ENCODE peak calls at places on chromosomes 3 and 15, in eight cellular contexts. G is sigmoid colon; D is aorta; Z is kidney epithelial cell; B is osteoblast; V is K562; E is CD4-positive, CD25-positive, alpha-beta regulatory T cell; F is heart left ventricle. T is an unnamed sample. For H3K27me3, the result is how much of the 10 kb centered on the place peaks cover.

GRCh38 chr15:52636459-52636858 is 42.7 kb downstream of the ATOSA start:
- DNase-seq in G (no peak), D (no peak), Z (no peak), B (no peak), V (no peak), E (no peak), F (no peak), T (no peak)

GRCh38 chr3:12588039-12588673 is 31.3 kb downstream of the MKRN2 start:
- DNase-seq in G (no peak), D (no peak), Z (no peak), B (peak), V (no peak), E (no peak), F (no peak), T (no peak)

GRCh38 chr3:126472277-126473006 is 3.2 kb downstream of the ZXDC start:
- DNase-seq in G (peak), D (peak), Z (peak), B (peak), V (peak), E (no peak), F (no peak), T (peak)

GRCh38 chr3:47006145-47006651 is 26.7 kb downstream of the NBEAL2 start:
- DNase-seq in G (no peak), D (no peak), Z (no peak), B (peak), V (no peak), E (no peak), F (no peak), T (no peak)

GRCh38 chr15:75647370-75648155 is at the start of gene SNX33:
- DNase-seq in G (peak), D (peak), Z (no peak), B (peak), V (peak), E (peak), F (peak), T (peak)

GRCh38 chr15:63283126-63283525 is 5.7 kb downstream of the APH1B start:
- DNase-seq in G (no peak), D (no peak), Z (no peak), B (no peak), V (no peak), E (no peak), F (no peak), T (peak)

GRCh38 chr3:10560060-10560861 is 54.9 kb upstream of the ATP2B2 start:
- DNase-seq in G (peak), D (no peak), Z (no peak), B (no peak), V (no peak), E (no peak), F (no peak), T (no peak)

GRCh38 chr3:64685800-64686445 is 1.9 kb downstream of the ADAMTS9 start:
- DNase-seq in G (peak), D (peak), Z (no peak), B (peak), V (peak), E (no peak), F (peak), T (peak)

GRCh38 chr3:177818712-177819111 is 621.4 kb upstream of the TBL1XR1 start:
- DNase-seq in G (no peak), D (no peak), Z (no peak), B (no peak), V (no peak), E (no peak), F (no peak), T (no peak)

GRCh38 chr15:58980351-58980939 is 7.0 kb upstream of the RNF111 start:
- DNase-seq in G (no peak), D (no peak), Z (no peak), B (peak), V (peak), E (peak), F (no peak), T (no peak)

GRCh38 chr3:171828852-171829770 is 14.0 kb upstream of the TMEM212 start:
- DNase-seq in G (no peak), D (no peak), Z (no peak), B (no peak), V (no peak), E (no peak), F (no peak), T (no peak)

GRCh38 chr3:112136959-112137693 is 4.1 kb upstream of the GCSAM start:
- DNase-seq in G (no peak), D (no peak), Z (no peak), B (no peak), V (peak), E (peak), F (no peak), T (no peak)

GRCh38 chr3:87167634-87168456 is 59.3 kb upstream of the CHMP2B start:
- DNase-seq in G (no peak), D (no peak), Z (peak), B (no peak), V (peak), E (peak), F (no peak), T (no peak)

GRCh38 chr3:28765194-28765593 is 416.6 kb upstream of the AZI2 start:
- DNase-seq in G (no peak), D (no peak), Z (no peak), B (no peak), V (no peak), E (no peak), F (no peak), T (no peak)

GRCh38 chr15:60426870-60427528 is 29.2 kb upstream of the ANXA2 start:
- DNase-seq in G (no peak), D (no peak), Z (no peak), B (no peak), V (no peak), E (no peak), F (no peak), T (no peak)

GRCh38 chr15:25177955-25178801 is 223.4 kb downstream of the SNRPN start:
- DNase-seq in G (peak), D (peak), Z (no peak), B (peak), V (no peak), E (no peak), F (peak), T (no peak)

GRCh38 chr3:60064210-60065178 is 1014.7 kb upstream of the CFAP20DC start:
- DNase-seq in G (no peak), D (no peak), Z (peak), B (peak), V (peak), E (peak), F (no peak), T (no peak)

GRCh38 chr3:68876112-68876713 is 56.1 kb downstream of the TAFA4 start:
- DNase-seq in G (no peak), D (no peak), Z (peak), B (no peak), V (peak), E (peak), F (no peak), T (no peak)

GRCh38 chr3:3212781-3213416 is 33.4 kb upstream of the CRBN start:
- DNase-seq in G (no peak), D (no peak), Z (no peak), B (no peak), V (no peak), E (no peak), F (no peak), T (no peak)

GRCh38 chr15:70569139-70569717 is 194.1 kb downstream of the UACA start:
- DNase-seq in G (no peak), D (no peak), Z (no peak), B (peak), V (peak), E (no peak), F (no peak), T (no peak)

GRCh38 chr3:139534444-139534812 is 5.1 kb downstream of the RBP1 start:
- DNase-seq in G (peak), D (no peak), Z (peak), B (peak), V (no peak), E (no peak), F (no peak), T (no peak)

GRCh38 chr3:71991681-71992080 is 206.7 kb upstream of the PROK2 start:
- DNase-seq in G (no peak), D (no peak), Z (no peak), B (no peak), V (no peak), E (no peak), F (no peak), T (no peak)
- H3K27me3 ChIP-seq in G (under half), D (under half), Z (under half), B (under half), V (under half), E (under half), F (under half), T (under half)

GRCh38 chr15:45114076-45114750 is at the start of the genes DUOX2 and DUOXA2:
- DNase-seq in G (no peak), D (peak), Z (no peak), B (peak), V (no peak), E (no peak), F (no peak), T (no peak)
- H3K27me3 ChIP-seq in G (half or more), D (under half), Z (half or more), B (half or more), V (under half), E (under half), F (half or more), T (under half)

DNA sequence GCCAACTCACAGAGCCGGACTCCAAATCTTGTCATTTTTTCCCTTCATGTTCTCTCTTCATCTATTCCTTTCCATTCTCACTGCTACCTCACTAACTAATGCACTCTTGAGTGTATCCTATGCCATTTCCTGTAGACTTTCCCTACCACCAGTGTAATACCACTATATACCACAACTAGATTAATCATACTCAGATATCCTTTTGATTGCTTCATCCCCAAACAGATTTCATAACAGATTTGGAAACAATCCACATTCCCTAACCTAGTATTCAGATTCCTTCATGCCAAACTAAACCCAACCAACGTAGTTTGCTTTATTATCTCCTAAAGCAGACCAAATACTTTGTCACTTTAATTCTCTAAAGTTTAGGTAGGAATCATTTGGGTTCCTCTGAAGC is 2.6 kb upstream of the PLOD2 start:
- DNase-seq in G (no peak), D (no peak), Z (no peak), B (peak), V (no peak), E (no peak), F (no peak), T (no peak)
- H3K27me3 ChIP-seq in G (under half), D (under half), Z (under half), B (under half), V (under half), E (under half), F (under half), T (under half)

DNA sequence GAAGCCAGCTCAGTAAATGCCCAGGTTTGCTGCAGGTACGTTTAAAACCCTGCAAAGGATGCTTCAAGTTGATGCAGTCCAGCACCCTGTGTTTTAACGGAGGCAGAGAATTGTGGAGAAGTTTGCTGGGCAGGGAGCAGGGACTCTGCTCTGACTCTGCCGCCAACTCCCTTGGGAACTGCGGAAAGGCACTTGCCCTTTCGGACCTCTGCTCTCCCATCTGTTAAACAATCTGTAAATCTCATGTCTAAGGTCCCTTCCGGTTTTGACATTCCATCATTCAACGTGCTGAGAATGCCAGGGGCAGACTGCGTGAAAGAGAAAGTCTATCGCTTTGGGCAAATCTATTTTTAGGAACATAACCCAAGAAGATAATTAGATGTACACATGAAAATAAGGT is 184.5 kb downstream of the OPA1 start:
- DNase-seq in G (no peak), D (no peak), Z (no peak), B (no peak), V (no peak), E (no peak), F (no peak), T (no peak)
- H3K27me3 ChIP-seq in G (under half), D (under half), Z (under half), B (half or more), V (under half), E (under half), F (under half), T (under half)

T was measured in right lobe of liver.